ENCODE peak calls at places on chromosomes 11 and 22, in four cellular contexts. F is GM12865; X is stimulated activated naive CD8-positive, alpha-beta T cell treated with anti-CD3 and anti-CD28 coated beads, Interleukin-15, Interleukin-2, amounts not matched to agents 100 U/mL and 50 U/mL, for 24 hours; D is RWPE1. J is an unnamed sample.

GRCh38 chr22:17724241-17724640 is 50.0 kb downstream of the BID start:
- DNase-seq in F (no peak), X (no peak), D (no peak), J (no peak)

GRCh38 chr11:111765320-111765983 is 737 bp downstream of the PPP2R1B start:
- DNase-seq in F (no peak), X (no peak), D (peak), J (no peak)

GRCh38 chr11:64342869-64343739 is 3.1 kb downstream of the CCDC88B start:
- DNase-seq in F (no peak), X (no peak), D (no peak), J (no peak)

GRCh38 chr11:122850076-122850631 is 11.9 kb downstream of the CRTAM start:
- DNase-seq in F (peak), X (peak), D (no peak), J (no peak)

GRCh38 chr11:124900464-124900863 is 2.8 kb upstream of the ROBO4 start:
- DNase-seq in F (no peak), X (no peak), D (peak), J (no peak)

GRCh38 chr11:62621027-62621566 is 689 bp downstream of the B3GAT3 start:
- DNase-seq in F (no peak), X (no peak), D (no peak), J (no peak)

GRCh38 chr22:30717331-30717921 is 22.8 kb downstream of the OSBP2 start:
- DNase-seq in F (no peak), X (no peak), D (peak), J (no peak)

GRCh38 chr22:37259540-37260029 is 15.5 kb upstream of the RAC2 start:
- DNase-seq in F (no peak), X (no peak), D (peak), J (no peak)

GRCh38 chr22:38346506-38346905 is 29.3 kb upstream of the CSNK1E start:
- DNase-seq in F (no peak), X (no peak), D (no peak), J (no peak)

GRCh38 chr22:50656122-50657070 is 16.2 kb upstream of the SHANK3 start:
- DNase-seq in F (no peak), X (no peak), D (peak), J (no peak)

GRCh38 chr22:27745154-27745553 is 56.4 kb downstream of the MN1 start:
- DNase-seq in F (no peak), X (no peak), D (no peak), J (no peak)

GRCh38 chr22:46974077-46974476 is 211.6 kb downstream of the TBC1D22A start:
- DNase-seq in F (no peak), X (no peak), D (no peak), J (no peak)

GRCh38 chr11:46159694-46160093 is 38.4 kb upstream of the PHF21A start:
- DNase-seq in F (no peak), X (no peak), D (peak), J (no peak)

GRCh38 chr11:32071811-32072210 is 19.1 kb upstream of the RCN1 start:
- DNase-seq in F (no peak), X (no peak), D (peak), J (no peak)

GRCh38 chr11:77312107-77312506 is 10.6 kb upstream of the GDPD4 start:
- DNase-seq in F (no peak), X (no peak), D (no peak), J (no peak)

GRCh38 chr11:131534031-131534430 is 163.6 kb downstream of the NTM start:
- DNase-seq in F (no peak), X (no peak), D (no peak), J (no peak)

GRCh38 chr11:43933226-43933607 is 9.2 kb upstream of the C11orf96 start:
- DNase-seq in F (no peak), X (no peak), D (no peak), J (no peak)

GRCh38 chr11:33721291-33721840 is 14.9 kb downstream of the CD59 start:
- DNase-seq in F (no peak), X (peak), D (no peak), J (no peak)

GRCh38 chr22:38843716-38844660 is at the start of gene NPTXR:
- DNase-seq in F (no peak), X (peak), D (peak), J (no peak)

GRCh38 chr11:88704505-88704904 is 361.3 kb downstream of the GRM5 start:
- DNase-seq in F (no peak), X (no peak), D (no peak), J (no peak)

GRCh38 chr11:93541884-93542752 is 1.1 kb downstream of the SMCO4 start:
- DNase-seq in F (peak), X (peak), D (no peak), J (no peak)

GRCh38 chr11:72740562-72741428 is 11.4 kb downstream of the ARAP1 start:
- DNase-seq in F (no peak), X (no peak), D (no peak), J (no peak)

GRCh38 chr22:29716814-29717213 is 3.0 kb upstream of the CABP7 start:
- DNase-seq in F (peak), X (peak), D (no peak), J (peak)

GRCh38 chr22:39094717-39095389 is 2.2 kb upstream of the APOBEC3H start:
- DNase-seq in F (no peak), X (no peak), D (no peak), J (no peak)

GRCh38 chr11:2700415-2701211 is 819 bp upstream of the KCNQ1OT1 start:
- DNase-seq in F (peak), X (peak), D (peak), J (no peak)

GRCh38 chr11:10117709-10118341 is 176.2 kb downstream of the SBF2 start:
- DNase-seq in F (no peak), X (no peak), D (no peak), J (no peak)